ENCODE peak calls at places on chromosome 10, in five cellular contexts. V is GM13977, L is mucosa of descending colon, S is testis, W is astrocyte. C is an unnamed sample.

GRCh38 chr10:114928818-114929217 is 9.2 kb upstream of the TRUB1 start:
- DNase-seq in L (no peak), W (peak), S (no peak), V (no peak), C (no peak)

GRCh38 chr10:78337646-78338391 is 304.2 kb downstream of the RPS24 start:
- DNase-seq in V (no peak), S (no peak), W (peak), L (no peak), C (no peak)

GRCh38 chr10:51524041-51524440 is 175.4 kb downstream of the CSTF2T start:
- DNase-seq in S (no peak), V (no peak), W (no peak), L (no peak), C (no peak)

GRCh38 chr10:84296071-84296981 is 32.1 kb upstream of the CCSER2 start:
- DNase-seq in S (no peak), W (peak), L (no peak), V (no peak), C (no peak)

GRCh38 chr10:91800756-91801155 is 2.5 kb downstream of the TNKS2 start:
- DNase-seq in V (no peak), L (no peak), S (no peak), W (no peak), C (no peak)

GRCh38 chr10:89119651-89120050 is 87.5 kb downstream of the CH25H start:
- DNase-seq in W (no peak), S (no peak), V (no peak), L (no peak), C (no peak)

GRCh38 chr10:38070501-38070900 is 23.6 kb upstream of the ZNF37A start:
- DNase-seq in W (no peak), V (no peak), S (no peak), L (no peak), C (no peak)

GRCh38 chr10:58241346-58241745 is 26.3 kb downstream of the IPMK start:
- DNase-seq in L (no peak), V (no peak), S (no peak), W (peak), C (no peak)

GRCh38 chr10:71708301-71708703 is 11.3 kb downstream of the C10orf105 start:
- DNase-seq in S (peak), V (peak), W (no peak), L (no peak), C (peak)

GRCh38 chr10:62814901-62815372 is 1.2 kb downstream of the EGR2 start:
- DNase-seq in V (no peak), L (peak), S (no peak), W (peak), C (no peak)

GRCh38 chr10:4807803-4808507 is 18.1 kb upstream of the AKR1E2 start:
- DNase-seq in L (no peak), W (peak), S (no peak), V (no peak), C (no peak)

GRCh38 chr10:47165711-47166404 is 134.1 kb upstream of the GDF10 start:
- DNase-seq in W (peak), V (no peak), L (peak), S (peak), C (peak)

GRCh38 chr10:20892011-20892585 is 5.0 kb downstream of the NEBL start:
- DNase-seq in V (no peak), W (no peak), S (no peak), L (no peak), C (peak)

GRCh38 chr10:68759223-68759863 is 38.3 kb downstream of the CCAR1 start:
- DNase-seq in S (no peak), W (no peak), V (no peak), L (no peak), C (no peak)

GRCh38 chr10:80357000-80357803 is 621 bp downstream of the DYDC2 start:
- DNase-seq in V (no peak), W (no peak), S (peak), L (no peak), C (peak)

GRCh38 chr10:566241-566885 is 123.1 kb downstream of the DIP2C start:
- DNase-seq in W (no peak), S (no peak), V (no peak), L (no peak), C (no peak)

GRCh38 chr10:5595591-5596590 is 70.5 kb downstream of the ASB13 start:
- DNase-seq in W (peak), L (peak), V (no peak), S (no peak), C (no peak)

GRCh38 chr10:123897146-123897545 is 5.5 kb upstream of the CPXM2 start:
- DNase-seq in S (no peak), L (no peak), V (no peak), W (no peak), C (no peak)
- TF ChIP-seq CTCF in S (no peak), L (no peak), V (peak), W (no peak), C (peak)

DNA sequence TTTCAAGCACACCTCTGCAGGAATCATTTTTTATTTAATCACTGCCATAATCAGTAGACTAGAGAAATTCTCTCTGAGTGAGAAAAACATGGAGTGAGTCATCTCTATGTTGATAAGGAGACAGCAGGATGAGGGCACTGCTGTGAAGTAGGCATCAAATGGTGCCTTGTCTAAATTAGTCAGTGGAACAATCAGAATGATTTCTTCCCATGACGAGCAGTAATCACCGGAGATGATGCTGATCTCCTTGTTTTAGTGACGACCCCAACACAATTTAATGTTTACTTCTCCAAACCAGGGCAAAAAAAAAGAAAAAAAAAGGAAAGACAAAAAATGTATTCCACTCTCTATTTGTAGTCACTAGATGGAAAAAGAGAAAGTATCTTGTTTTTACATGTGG is 75.7 kb downstream of the SORBS1 start:
- DNase-seq in S (no peak), L (no peak), W (peak), V (no peak), C (no peak)
- TF ChIP-seq CTCF in S (no peak), L (no peak), W (no peak), V (no peak), C (no peak)

GRCh38 chr10:3119796-3120459 is 52.6 kb downstream of the PFKP start:
- DNase-seq in W (no peak), V (no peak), L (no peak), S (no peak), C (no peak)
- TF ChIP-seq CTCF in W (peak), V (peak), L (no peak), S (peak), C (peak)

GRCh38 chr10:42983595-42983990 is 93.3 kb upstream of the RET start:
- DNase-seq in S (no peak), V (no peak), L (no peak), W (no peak), C (no peak)

GRCh38 chr10:42985436-42986316 is 91.2 kb upstream of the RET start:
- DNase-seq in L (peak), S (no peak), W (no peak), V (no peak), C (no peak)

GRCh38 chr10:42984761-42985325 is 92.0 kb upstream of the RET start:
- DNase-seq in L (peak), S (no peak), V (no peak), W (no peak), C (no peak)

GRCh38 chr10:42982886-42983594 is 93.8 kb upstream of the RET start:
- DNase-seq in V (no peak), S (no peak), W (no peak), L (peak), C (no peak)

DNA sequence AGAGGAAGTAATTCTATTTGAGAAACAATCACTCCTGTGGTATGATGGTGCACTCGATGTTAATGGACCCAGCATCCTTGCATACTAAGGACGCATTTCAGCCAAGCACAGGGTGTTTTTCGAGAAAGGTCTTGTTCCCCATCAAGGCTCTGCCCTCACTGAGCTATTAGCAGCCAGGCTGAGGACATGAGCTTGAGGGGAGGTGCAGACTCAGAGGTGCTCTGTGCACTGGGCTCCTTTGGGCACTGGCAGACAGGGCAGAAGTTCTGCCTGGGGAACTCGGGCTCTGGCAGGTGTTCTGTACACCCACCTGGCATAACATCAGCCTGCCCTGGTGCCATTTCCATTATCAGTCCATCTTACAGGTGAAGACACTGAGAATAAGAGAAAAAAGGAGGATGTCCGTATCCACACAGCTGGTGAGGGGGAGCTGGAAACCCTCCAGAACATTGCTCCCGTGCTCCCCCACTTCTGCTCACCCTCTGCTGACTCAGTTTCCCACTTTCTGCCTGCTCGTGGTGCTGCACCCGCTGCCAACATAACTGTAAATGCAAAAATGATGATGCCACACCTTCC is 92.7 kb upstream of the RET start:
- DNase-seq in V (no peak), S (no peak), W (no peak), L (no peak), C (no peak)
- TF ChIP-seq CTCF in V (no peak), S (no peak), W (no peak), L (no peak), C (no peak)

GRCh38 chr10:23657677-23658076 is 218.8 kb downstream of the OTUD1 start:
- DNase-seq in W (no peak), V (no peak), S (no peak), L (no peak), C (no peak)

GRCh38 chr10:23656735-23657134 is 217.9 kb downstream of the OTUD1 start:
- DNase-seq in W (no peak), V (no peak), L (no peak), S (peak), C (no peak)
- TF ChIP-seq CTCF in W (no peak), V (no peak), L (no peak), S (peak), C (no peak)

GRCh38 chr10:44878704-44879530 is 32.2 kb upstream of the TMEM72 start:
- DNase-seq in V (peak), S (peak), W (peak), L (peak), C (peak)
- TF ChIP-seq CTCF in V (no peak), S (no peak), W (no peak), L (no peak), C (peak)

C was measured in heart right ventricle.